ENCODE peak calls at places on chromosomes 13 and 19, in nine cellular contexts. Z, O, J, Q, A, U, X, P and S are unnamed samples.

GRCh38 chr19:15869109-15869555 is 28.7 kb downstream of the CYP4F2 start:
- DNase-seq in Z (no peak), O (peak; percentile 19), J (peak; percentile 40), Q (no peak), A (peak; percentile 1), U (no peak), X (no peak), P (peak; percentile 38), S (no peak)

GRCh38 chr19:29535984-29536508 is 10.3 kb downstream of the VSTM2B start:
- DNase-seq in Z (no peak), O (no peak), J (no peak), Q (no peak), A (no peak), U (no peak), X (no peak), P (no peak), S (no peak)

GRCh38 chr19:32843716-32844245 is 25.8 kb downstream of the SLC7A9 start:
- DNase-seq in Z (no peak), O (no peak), J (no peak), Q (no peak), A (no peak), U (no peak), X (no peak), P (no peak), S (no peak)

GRCh38 chr13:95156208-95156607 is 145.0 kb downstream of the ABCC4 start:
- DNase-seq in Z (no peak), O (no peak), J (no peak), Q (no peak), A (no peak), U (no peak), X (no peak), P (peak; percentile 40), S (no peak)

GRCh38 chr19:4368128-4368820 is 24.9 kb downstream of the MPND start:
- DNase-seq in Z (no peak), O (no peak), J (no peak), Q (no peak), A (no peak), U (no peak), X (no peak), P (peak; percentile 22), S (no peak)

GRCh38 chr13:32125746-32126145 is 94.2 kb downstream of the FRY start:
- DNase-seq in Z (no peak), O (no peak), J (no peak), Q (no peak), A (no peak), U (no peak), X (no peak), P (no peak), S (no peak)

GRCh38 chr19:16830679-16831078 is 1.5 kb downstream of the SIN3B start:
- DNase-seq in Z (no peak), O (no peak), J (no peak), Q (peak; percentile 71), A (no peak), U (no peak), X (no peak), P (no peak), S (no peak)

GRCh38 chr19:15021286-15022007 is 27.8 kb upstream of the CASP14 start:
- DNase-seq in Z (no peak), O (no peak), J (no peak), Q (no peak), A (no peak), U (no peak), X (no peak), P (no peak), S (no peak)

GRCh38 chr19:49110567-49110966 is 3.6 kb upstream of the LIN7B start:
- DNase-seq in Z (no peak), O (no peak), J (no peak), Q (peak; percentile 47), A (no peak), U (no peak), X (no peak), P (no peak), S (no peak)

GRCh38 chr13:109541081-109541480 is 245.3 kb downstream of the IRS2 start:
- DNase-seq in Z (no peak), O (no peak), J (no peak), Q (no peak), A (no peak), U (no peak), X (no peak), P (no peak), S (no peak)

GRCh38 chr13:29527916-29528315 is 67.6 kb downstream of the SLC7A1 start:
- DNase-seq in Z (no peak), O (no peak), J (no peak), Q (no peak), A (no peak), U (no peak), X (no peak), P (no peak), S (no peak)

GRCh38 chr19:3852614-3853254 is 16.1 kb downstream of the ZFR2 start:
- DNase-seq in Z (no peak), O (peak; percentile 18), J (peak; percentile 81), Q (peak; percentile 81), A (no peak), U (no peak), X (peak; percentile 7), P (peak; percentile 15), S (no peak)

GRCh38 chr13:81142306-81142999 is 801.5 kb upstream of the SPRY2 start:
- DNase-seq in Z (no peak), O (no peak), J (no peak), Q (no peak), A (no peak), U (no peak), X (no peak), P (no peak), S (no peak)

GRCh38 chr19:5893296-5893903 is 10.2 kb downstream of the NDUFA11 start:
- DNase-seq in Z (no peak), O (no peak), J (no peak), Q (no peak), A (no peak), U (no peak), X (no peak), P (no peak), S (no peak)

GRCh38 chr13:40433577-40433976 is 232.9 kb downstream of the FOXO1 start:
- DNase-seq in Z (no peak), O (peak; percentile 16), J (no peak), Q (no peak), A (no peak), U (no peak), X (no peak), P (no peak), S (peak; percentile 17)

GRCh38 chr13:102877285-102877684 is 31.5 kb downstream of the ERCC5 start:
- DNase-seq in Z (no peak), O (no peak), J (peak; percentile 29), Q (peak; percentile 63), A (no peak), U (no peak), X (no peak), P (no peak), S (no peak)

GRCh38 chr19:45168767-45169351 is 8.1 kb upstream of the NKPD1 start:
- DNase-seq in Z (no peak), O (no peak), J (no peak), Q (no peak), A (no peak), U (no peak), X (no peak), P (no peak), S (no peak)

GRCh38 chr19:13095934-13096890 is 6.4 kb downstream of the LYL1 start:
- DNase-seq in Z (no peak), O (no peak), J (no peak), Q (no peak), A (no peak), U (peak; percentile 49), X (no peak), P (no peak), S (no peak)

GRCh38 chr13:41782086-41782485 is 178.8 kb downstream of the VWA8 start:
- DNase-seq in Z (no peak), O (no peak), J (no peak), Q (no peak), A (no peak), U (no peak), X (no peak), P (no peak), S (no peak)

GRCh38 chr13:51800456-51800855 is 3.5 kb downstream of the DHRS12 start:
- DNase-seq in Z (no peak), O (no peak), J (no peak), Q (no peak), A (no peak), U (no peak), X (no peak), P (no peak), S (no peak)

GRCh38 chr19:47274891-47275865 is 493 bp downstream of the INAFM1 start:
- DNase-seq in Z (no peak), O (no peak), J (no peak), Q (peak; percentile 9), A (no peak), U (no peak), X (no peak), P (no peak), S (no peak)

GRCh38 chr13:97768134-97768533 is 185.3 kb upstream of the IPO5 start:
- DNase-seq in Z (no peak), O (no peak), J (no peak), Q (no peak), A (no peak), U (no peak), X (no peak), P (no peak), S (no peak)

GRCh38 chr13:26482451-26483197 is 74.9 kb upstream of the WASF3 start:
- DNase-seq in Z (peak; percentile 57), O (peak; percentile 43), J (peak; percentile 69), Q (peak; percentile 53), A (no peak), U (peak; percentile 46), X (no peak), P (peak; percentile 30), S (peak; percentile 43)

GRCh38 chr19:52086481-52086880 is 9.1 kb downstream of the ZNF841 start:
- DNase-seq in Z (no peak), O (no peak), J (no peak), Q (no peak), A (no peak), U (no peak), X (no peak), P (no peak), S (no peak)

GRCh38 chr13:95168191-95168590 is 133.1 kb downstream of the ABCC4 start:
- DNase-seq in Z (no peak), O (no peak), J (no peak), Q (no peak), A (no peak), U (no peak), X (no peak), P (no peak), S (no peak)

GRCh38 chr13:64849174-64849573 is 2381.0 kb downstream of the PCDH9 start:
- DNase-seq in Z (no peak), O (no peak), J (no peak), Q (no peak), A (no peak), U (no peak), X (no peak), P (no peak), S (no peak)

GRCh38 chr13:110546389-110546788 is 15.1 kb downstream of the RAB20 start:
- DNase-seq in Z (no peak), O (no peak), J (no peak), Q (no peak), A (no peak), U (no peak), X (no peak), P (no peak), S (no peak)

GRCh38 chr13:26050568-26051230 is 1.1 kb downstream of the SHISA2 start:
- DNase-seq in Z (no peak), O (no peak), J (no peak), Q (peak; percentile 22), A (no peak), U (peak; percentile 52), X (no peak), P (peak; percentile 24), S (no peak)